ENCODE peak calls at places on chromosomes 6 and 20, in five cellular contexts. One of them, this sample, is unnamed.

GRCh38 chr6:26268659-26269402 is 96.2 kb upstream of the BTN3A2 start:
- DNase-seq in tibial nerve: no peak
- DNase-seq in thoracic aorta: no peak
- DNase-seq in ovary: no peak
- DNase-seq in CD8-positive, alpha-beta T cell: no peak
- DNase-seq in this sample: no peak

GRCh38 chr20:10449270-10449669 is 14.2 kb downstream of the SLX4IP start:
- DNase-seq in tibial nerve: no peak
- DNase-seq in thoracic aorta: no peak
- DNase-seq in ovary: no peak
- DNase-seq in CD8-positive, alpha-beta T cell: no peak
- DNase-seq in this sample: no peak

GRCh38 chr6:115945306-115945705 is 115.4 kb downstream of the FRK start:
- DNase-seq in tibial nerve: no peak
- DNase-seq in thoracic aorta: no peak
- DNase-seq in ovary: no peak
- DNase-seq in CD8-positive, alpha-beta T cell: no peak
- DNase-seq in this sample: no peak

GRCh38 chr6:30152910-30153309 is 8.1 kb downstream of the TRIM10 start:
- DNase-seq in tibial nerve: no peak
- DNase-seq in thoracic aorta: no peak
- DNase-seq in ovary: no peak
- DNase-seq in CD8-positive, alpha-beta T cell: no peak
- DNase-seq in this sample: no peak

GRCh38 chr6:127570739-127571389 is 6.1 kb upstream of the C6orf58 start:
- DNase-seq in tibial nerve: no peak
- DNase-seq in thoracic aorta: no peak
- DNase-seq in ovary: no peak
- DNase-seq in CD8-positive, alpha-beta T cell: no peak
- DNase-seq in this sample: no peak

GRCh38 chr6:26270903-26271639 is 93.9 kb upstream of the BTN3A2 start:
- DNase-seq in tibial nerve: peak; percentile 92
- DNase-seq in thoracic aorta: no peak
- DNase-seq in ovary: no peak
- DNase-seq in CD8-positive, alpha-beta T cell: peak; percentile 68
- DNase-seq in this sample: peak; percentile 76

GRCh38 chr6:120378582-120379220 is 955.6 kb downstream of the TBC1D32 start:
- DNase-seq in tibial nerve: no peak
- DNase-seq in thoracic aorta: no peak
- DNase-seq in ovary: no peak
- DNase-seq in CD8-positive, alpha-beta T cell: no peak
- DNase-seq in this sample: no peak

GRCh38 chr20:58521763-58522162 is 6.6 kb upstream of the APCDD1L start:
- DNase-seq in tibial nerve: no peak
- DNase-seq in thoracic aorta: no peak
- DNase-seq in ovary: no peak
- DNase-seq in CD8-positive, alpha-beta T cell: no peak
- DNase-seq in this sample: no peak

GRCh38 chr6:32972353-32973143 is 4.2 kb downstream of the BRD2 start:
- DNase-seq in tibial nerve: no peak
- DNase-seq in thoracic aorta: no peak
- DNase-seq in ovary: no peak
- DNase-seq in CD8-positive, alpha-beta T cell: no peak
- DNase-seq in this sample: no peak

GRCh38 chr20:51763965-51764602 is 4.1 kb downstream of the ATP9A start:
- DNase-seq in tibial nerve: no peak
- DNase-seq in thoracic aorta: no peak
- DNase-seq in ovary: no peak
- DNase-seq in CD8-positive, alpha-beta T cell: no peak
- DNase-seq in this sample: no peak

GRCh38 chr6:829646-830045 is 136.7 kb upstream of the EXOC2 start:
- DNase-seq in tibial nerve: no peak
- DNase-seq in thoracic aorta: no peak
- DNase-seq in ovary: no peak
- DNase-seq in CD8-positive, alpha-beta T cell: no peak
- DNase-seq in this sample: no peak

GRCh38 chr6:88599561-88599960 is 363.9 kb downstream of the RNGTT start:
- DNase-seq in tibial nerve: no peak
- DNase-seq in thoracic aorta: no peak
- DNase-seq in ovary: no peak
- DNase-seq in CD8-positive, alpha-beta T cell: no peak
- DNase-seq in this sample: no peak

GRCh38 chr20:17395729-17396128 is 135.4 kb downstream of the BFSP1 start:
- DNase-seq in tibial nerve: no peak
- DNase-seq in thoracic aorta: no peak
- DNase-seq in ovary: no peak
- DNase-seq in CD8-positive, alpha-beta T cell: no peak
- DNase-seq in this sample: no peak

GRCh38 chr6:10429638-10430427 is 15.0 kb upstream of the TFAP2A start:
- DNase-seq in tibial nerve: no peak
- DNase-seq in thoracic aorta: no peak
- DNase-seq in ovary: no peak
- DNase-seq in CD8-positive, alpha-beta T cell: no peak
- DNase-seq in this sample: no peak

GRCh38 chr6:164927288-164928040 is 381.9 kb downstream of the C6orf118 start:
- DNase-seq in tibial nerve: peak; percentile 72
- DNase-seq in thoracic aorta: no peak
- DNase-seq in ovary: peak; percentile 79
- DNase-seq in CD8-positive, alpha-beta T cell: no peak
- DNase-seq in this sample: peak; percentile 70

GRCh38 chr6:40395066-40395697 is 192.0 kb downstream of the LRFN2 start:
- DNase-seq in tibial nerve: no peak
- DNase-seq in thoracic aorta: no peak
- DNase-seq in ovary: no peak
- DNase-seq in CD8-positive, alpha-beta T cell: no peak
- DNase-seq in this sample: no peak

GRCh38 chr6:146358341-146359046 is 185.1 kb upstream of the RAB32 start:
- DNase-seq in tibial nerve: no peak
- DNase-seq in thoracic aorta: no peak
- DNase-seq in ovary: no peak
- DNase-seq in CD8-positive, alpha-beta T cell: no peak
- DNase-seq in this sample: no peak

GRCh38 chr20:49248879-49249665 is 28.8 kb downstream of the ZNFX1 start:
- DNase-seq in tibial nerve: no peak
- DNase-seq in thoracic aorta: no peak
- DNase-seq in ovary: no peak
- DNase-seq in CD8-positive, alpha-beta T cell: no peak
- DNase-seq in this sample: no peak

GRCh38 chr6:127561660-127562059 is 15.3 kb upstream of the C6orf58 start:
- DNase-seq in tibial nerve: no peak
- DNase-seq in thoracic aorta: no peak
- DNase-seq in ovary: no peak
- DNase-seq in CD8-positive, alpha-beta T cell: no peak
- DNase-seq in this sample: no peak

GRCh38 chr20:46894971-46895905 is 595 bp downstream of the EYA2 start:
- DNase-seq in tibial nerve: no peak
- DNase-seq in thoracic aorta: no peak
- DNase-seq in ovary: no peak
- DNase-seq in CD8-positive, alpha-beta T cell: no peak
- DNase-seq in this sample: peak; percentile 28

GRCh38 chr20:11948809-11949208 is 31.1 kb downstream of the BTBD3 start:
- DNase-seq in tibial nerve: no peak
- DNase-seq in thoracic aorta: no peak
- DNase-seq in ovary: no peak
- DNase-seq in CD8-positive, alpha-beta T cell: no peak
- DNase-seq in this sample: no peak

GRCh38 chr6:56594699-56595098 is 48.0 kb downstream of the DST start:
- DNase-seq in tibial nerve: no peak
- DNase-seq in thoracic aorta: no peak
- DNase-seq in ovary: no peak
- DNase-seq in CD8-positive, alpha-beta T cell: no peak
- DNase-seq in this sample: no peak

GRCh38 chr6:43506171-43506570 is 4.0 kb downstream of the LRRC73 start:
- DNase-seq in tibial nerve: no peak
- DNase-seq in thoracic aorta: no peak
- DNase-seq in ovary: no peak
- DNase-seq in CD8-positive, alpha-beta T cell: no peak
- DNase-seq in this sample: peak; percentile 57

GRCh38 chr20:45911486-45912343 is at the start of gene PLTP:
- DNase-seq in tibial nerve: peak; percentile 60
- DNase-seq in thoracic aorta: no peak
- DNase-seq in ovary: peak; percentile 87
- DNase-seq in CD8-positive, alpha-beta T cell: no peak
- DNase-seq in this sample: peak; percentile 77

GRCh38 chr6:132414761-132415160 is 13.5 kb upstream of the MOXD1 start:
- DNase-seq in tibial nerve: no peak
- DNase-seq in thoracic aorta: no peak
- DNase-seq in ovary: no peak
- DNase-seq in CD8-positive, alpha-beta T cell: no peak
- DNase-seq in this sample: no peak

GRCh38 chr20:3543901-3544507 is 73.2 kb downstream of the ATRN start:
- DNase-seq in tibial nerve: no peak
- DNase-seq in thoracic aorta: no peak
- DNase-seq in ovary: no peak
- DNase-seq in CD8-positive, alpha-beta T cell: no peak
- DNase-seq in this sample: no peak

GRCh38 chr6:137044366-137045220 is at the start of gene IL20RA:
- DNase-seq in tibial nerve: no peak
- DNase-seq in thoracic aorta: no peak
- DNase-seq in ovary: peak; percentile 69
- DNase-seq in CD8-positive, alpha-beta T cell: no peak
- DNase-seq in this sample: no peak

GRCh38 chr6:6676910-6677441 is 88.5 kb downstream of the LY86 start:
- DNase-seq in tibial nerve: peak; percentile 97
- DNase-seq in thoracic aorta: peak; percentile 25
- DNase-seq in ovary: peak; percentile 83
- DNase-seq in CD8-positive, alpha-beta T cell: peak; percentile 59
- DNase-seq in this sample: peak; percentile 82

GRCh38 chr20:46099491-46100287 is 9.9 kb upstream of the NCOA5 start:
- DNase-seq in tibial nerve: no peak
- DNase-seq in thoracic aorta: no peak
- DNase-seq in ovary: no peak
- DNase-seq in CD8-positive, alpha-beta T cell: no peak
- DNase-seq in this sample: no peak

GRCh38 chr6:3136361-3136760 is 17.9 kb downstream of the BPHL start:
- DNase-seq in tibial nerve: no peak
- DNase-seq in thoracic aorta: no peak
- DNase-seq in ovary: no peak
- DNase-seq in CD8-positive, alpha-beta T cell: no peak
- DNase-seq in this sample: no peak

GRCh38 chr6:75230484-75231325 is 12.9 kb downstream of the COX7A2 start:
- DNase-seq in tibial nerve: peak; percentile 61
- DNase-seq in thoracic aorta: no peak
- DNase-seq in ovary: no peak
- DNase-seq in CD8-positive, alpha-beta T cell: no peak
- DNase-seq in this sample: peak; percentile 34

GRCh38 chr6:165181951-165182414 is 127.4 kb downstream of the C6orf118 start:
- DNase-seq in tibial nerve: no peak
- DNase-seq in thoracic aorta: no peak
- DNase-seq in ovary: no peak
- DNase-seq in CD8-positive, alpha-beta T cell: no peak
- DNase-seq in this sample: no peak

GRCh38 chr6:158799051-158799792 is 19.9 kb downstream of the EZR start:
- DNase-seq in tibial nerve: no peak
- DNase-seq in thoracic aorta: no peak
- DNase-seq in ovary: peak; percentile 53
- DNase-seq in CD8-positive, alpha-beta T cell: no peak
- DNase-seq in this sample: no peak

GRCh38 chr6:22364314-22364713 is 67.5 kb upstream of the PRL start:
- DNase-seq in tibial nerve: no peak
- DNase-seq in thoracic aorta: no peak
- DNase-seq in ovary: no peak
- DNase-seq in CD8-positive, alpha-beta T cell: no peak
- DNase-seq in this sample: no peak

DNA sequence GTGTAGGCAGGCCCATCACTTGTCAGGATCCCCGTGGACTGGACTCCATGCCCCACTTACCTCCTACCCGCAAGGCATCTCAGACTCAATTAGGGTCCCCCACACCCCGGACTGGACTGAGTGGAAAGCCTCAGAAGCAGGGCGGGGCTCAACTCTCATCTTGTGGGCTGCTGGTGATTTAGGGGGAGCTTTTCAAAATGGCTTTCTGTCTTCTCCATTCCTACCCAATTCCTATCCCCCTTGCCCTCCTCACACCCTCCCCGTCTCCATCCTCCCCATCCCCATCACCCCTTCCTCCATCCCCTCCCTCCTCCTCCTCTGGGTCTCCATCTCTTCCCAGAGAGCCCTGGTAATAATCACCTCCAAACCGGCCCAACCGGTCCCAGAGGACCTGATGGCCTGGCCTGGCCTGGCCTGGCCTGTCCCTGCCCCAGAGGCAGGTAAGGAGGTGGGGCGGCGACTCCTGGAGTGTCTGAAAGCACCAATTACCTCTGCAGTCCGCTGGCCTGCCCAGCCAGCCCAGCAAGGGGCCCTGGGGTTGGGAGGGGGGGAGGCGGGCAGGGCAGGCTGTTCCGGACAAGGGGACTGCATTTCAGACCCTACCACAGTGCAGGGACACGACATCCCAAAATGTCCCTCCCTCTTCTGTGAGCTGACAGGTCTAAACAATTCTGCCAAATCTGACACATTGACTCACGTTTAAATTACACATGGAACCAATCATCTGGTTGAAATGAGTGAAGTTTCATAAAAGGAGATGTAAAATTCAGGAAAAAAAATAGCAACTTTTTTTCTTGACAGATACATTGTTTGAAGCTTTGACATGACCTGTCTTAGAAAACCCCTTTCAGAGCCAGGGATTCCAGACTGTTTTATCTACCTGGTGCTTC is 24.8 kb downstream of the MAFB start:
- DNase-seq in tibial nerve: no peak
- DNase-seq in thoracic aorta: no peak
- DNase-seq in ovary: no peak
- DNase-seq in CD8-positive, alpha-beta T cell: no peak
- DNase-seq in this sample: no peak
- H3K27ac ChIP-seq in tibial nerve: no peak overlapping the region
- H3K27ac ChIP-seq in thoracic aorta: no peak overlapping the region
- H3K27ac ChIP-seq in ovary: no peak overlapping the region
- H3K27ac ChIP-seq in CD8-positive, alpha-beta T cell: no peak overlapping the region
- H3K27ac ChIP-seq in this sample: no peak overlapping the region

GRCh38 chr20:2542361-2542760 is 6.0 kb downstream of the TMC2 start:
- DNase-seq in tibial nerve: no peak
- DNase-seq in thoracic aorta: no peak
- DNase-seq in ovary: no peak
- DNase-seq in CD8-positive, alpha-beta T cell: no peak
- DNase-seq in this sample: no peak
- H3K27me3 ChIP-seq in tibial nerve: peaks cover 29% of the 10 kb centered on the region
- H3K27me3 ChIP-seq in thoracic aorta: no peaks in the 10 kb centered on the region
- H3K27me3 ChIP-seq in ovary: no peaks in the 10 kb centered on the region
- H3K27me3 ChIP-seq in CD8-positive, alpha-beta T cell: no peaks in the 10 kb centered on the region
- H3K27me3 ChIP-seq in this sample: no peaks in the 10 kb centered on the region

GRCh38 chr6:74167506-74167905 is 471.5 kb downstream of the CD109 start:
- DNase-seq in tibial nerve: no peak
- DNase-seq in thoracic aorta: no peak
- DNase-seq in ovary: no peak
- DNase-seq in CD8-positive, alpha-beta T cell: no peak
- DNase-seq in this sample: no peak
- H3K27ac ChIP-seq in tibial nerve: no peak overlapping the region
- H3K27ac ChIP-seq in thoracic aorta: no peak overlapping the region
- H3K27ac ChIP-seq in ovary: no peak overlapping the region
- H3K27ac ChIP-seq in CD8-positive, alpha-beta T cell: no peak overlapping the region
- H3K27ac ChIP-seq in this sample: no peak overlapping the region

GRCh38 chr6:50831216-50831615 is 12.5 kb downstream of the TFAP2B start:
- DNase-seq in tibial nerve: no peak
- DNase-seq in thoracic aorta: no peak
- DNase-seq in ovary: no peak
- DNase-seq in CD8-positive, alpha-beta T cell: no peak
- DNase-seq in this sample: no peak
- H3K27me3 ChIP-seq in tibial nerve: peaks cover 82% of the 10 kb centered on the region
- H3K27me3 ChIP-seq in thoracic aorta: no peaks in the 10 kb centered on the region
- H3K27me3 ChIP-seq in ovary: no peaks in the 10 kb centered on the region
- H3K27me3 ChIP-seq in CD8-positive, alpha-beta T cell: peaks cover 6% of the 10 kb centered on the region
- H3K27me3 ChIP-seq in this sample: no peaks in the 10 kb centered on the region

GRCh38 chr20:63471002-63471718 is 1.3 kb downstream of the KCNQ2 start:
- DNase-seq in tibial nerve: no peak
- DNase-seq in thoracic aorta: no peak
- DNase-seq in ovary: no peak
- DNase-seq in CD8-positive, alpha-beta T cell: no peak
- DNase-seq in this sample: no peak
- H3K27ac ChIP-seq in tibial nerve: no peak overlapping the region
- H3K27ac ChIP-seq in thoracic aorta: no peak overlapping the region
- H3K27ac ChIP-seq in ovary: no peak overlapping the region
- H3K27ac ChIP-seq in CD8-positive, alpha-beta T cell: no peak overlapping the region
- H3K27ac ChIP-seq in this sample: no peak overlapping the region

This sample was measured in tibial artery.